ENCODE peak calls at places on chromosomes 13 and 19, in four cellular contexts. One of them, this sample, is unnamed.

GRCh38 chr13:28716511-28716910 is 2.3 kb downstream of the SLC46A3 start:
- DNase-seq in HepG2: no peak
- DNase-seq in GM12878: no peak
- DNase-seq in K562: peak; percentile 9
- DNase-seq in this sample: peak; percentile 49

GRCh38 chr19:13102666-13103584 is at the start of gene LYL1:
- DNase-seq in HepG2: peak; percentile 45
- DNase-seq in GM12878: no peak
- DNase-seq in K562: peak; percentile 99
- DNase-seq in this sample: no peak

GRCh38 chr13:96994030-96994848 is at the start of gene OXGR1:
- DNase-seq in HepG2: no peak
- DNase-seq in GM12878: no peak
- DNase-seq in K562: peak; percentile 4
- DNase-seq in this sample: no peak

GRCh38 chr19:347946-348861 is 3.6 kb upstream of the MIER2 start:
- DNase-seq in HepG2: peak; percentile 57
- DNase-seq in GM12878: no peak
- DNase-seq in K562: peak; percentile 29
- DNase-seq in this sample: no peak

GRCh38 chr13:79637086-79637763 is 156.3 kb downstream of the NDFIP2 start:
- DNase-seq in HepG2: no peak
- DNase-seq in GM12878: no peak
- DNase-seq in K562: no peak
- DNase-seq in this sample: no peak

GRCh38 chr19:55087542-55087935 is 11.9 kb downstream of the EPS8L1 start:
- DNase-seq in HepG2: no peak
- DNase-seq in GM12878: no peak
- DNase-seq in K562: no peak
- DNase-seq in this sample: no peak

GRCh38 chr13:51874651-51875050 is 12.9 kb downstream of the CCDC70 start:
- DNase-seq in HepG2: no peak
- DNase-seq in GM12878: no peak
- DNase-seq in K562: no peak
- DNase-seq in this sample: no peak

GRCh38 chr13:110944121-110944967 is 29.5 kb upstream of the ANKRD10 start:
- DNase-seq in HepG2: peak; percentile 52
- DNase-seq in GM12878: no peak
- DNase-seq in K562: peak; percentile 81
- DNase-seq in this sample: peak; percentile 44

GRCh38 chr13:51803422-51804294 is at the start of gene DHRS12:
- DNase-seq in HepG2: peak; percentile 60
- DNase-seq in GM12878: peak; percentile 58
- DNase-seq in K562: peak; percentile 93
- DNase-seq in this sample: peak; percentile 77

GRCh38 chr13:40275636-40276035 is 390.8 kb downstream of the FOXO1 start:
- DNase-seq in HepG2: no peak
- DNase-seq in GM12878: no peak
- DNase-seq in K562: no peak
- DNase-seq in this sample: no peak

GRCh38 chr13:23159205-23159586 is 21.6 kb upstream of the SGCG start:
- DNase-seq in HepG2: peak; percentile 15
- DNase-seq in GM12878: no peak
- DNase-seq in K562: peak; percentile 51
- DNase-seq in this sample: peak; percentile 42

GRCh38 chr13:32859893-32860292 is 156.3 kb upstream of the KL start:
- DNase-seq in HepG2: no peak
- DNase-seq in GM12878: no peak
- DNase-seq in K562: no peak
- DNase-seq in this sample: no peak

GRCh38 chr19:38385057-38385803 is 2.6 kb downstream of the GGN start:
- DNase-seq in HepG2: no peak
- DNase-seq in GM12878: no peak
- DNase-seq in K562: no peak
- DNase-seq in this sample: no peak

GRCh38 chr19:48271531-48272151 is 1.8 kb downstream of the ZNF114 start:
- DNase-seq in HepG2: peak; percentile 67
- DNase-seq in GM12878: no peak
- DNase-seq in K562: no peak
- DNase-seq in this sample: peak; percentile 75

GRCh38 chr13:36154567-36155231 is 23.5 kb upstream of the DCLK1 start:
- DNase-seq in HepG2: no peak
- DNase-seq in GM12878: no peak
- DNase-seq in K562: no peak
- DNase-seq in this sample: no peak

GRCh38 chr13:72970956-72971355 is 87.8 kb upstream of the KLF5 start:
- DNase-seq in HepG2: no peak
- DNase-seq in GM12878: no peak
- DNase-seq in K562: no peak
- DNase-seq in this sample: no peak

GRCh38 chr19:7595466-7596133 is at the start of gene CAMSAP3:
- DNase-seq in HepG2: peak; percentile 64
- DNase-seq in GM12878: no peak
- DNase-seq in K562: peak; percentile 54
- DNase-seq in this sample: no peak

GRCh38 chr19:44740351-44740824 is 8.1 kb upstream of the BCL3 start:
- DNase-seq in HepG2: peak; percentile 83
- DNase-seq in GM12878: no peak
- DNase-seq in K562: peak; percentile 56
- DNase-seq in this sample: no peak

GRCh38 chr13:29428310-29428991 is 167.0 kb downstream of the SLC7A1 start:
- DNase-seq in HepG2: no peak
- DNase-seq in GM12878: no peak
- DNase-seq in K562: no peak
- DNase-seq in this sample: no peak

GRCh38 chr19:37983153-37983552 is 76.1 kb downstream of the SIPA1L3 start:
- DNase-seq in HepG2: no peak
- DNase-seq in GM12878: no peak
- DNase-seq in K562: no peak
- DNase-seq in this sample: no peak

GRCh38 chr13:95492044-95492801 is 60.3 kb upstream of the CLDN10 start:
- DNase-seq in HepG2: no peak
- DNase-seq in GM12878: no peak
- DNase-seq in K562: no peak
- DNase-seq in this sample: peak; percentile 55

GRCh38 chr13:52128714-52129700 is at the start of gene NEK5:
- DNase-seq in HepG2: peak; percentile 49
- DNase-seq in GM12878: no peak
- DNase-seq in K562: peak; percentile 75
- DNase-seq in this sample: peak; percentile 70

GRCh38 chr13:24511019-24511823 is 1.4 kb downstream of the PARP4 start:
- DNase-seq in HepG2: peak; percentile 26
- DNase-seq in GM12878: peak; percentile 63
- DNase-seq in K562: peak; percentile 56
- DNase-seq in this sample: peak; percentile 25

GRCh38 chr13:89066868-89067466 is 1395.8 kb downstream of the SLITRK5 start:
- DNase-seq in HepG2: peak; percentile 44
- DNase-seq in GM12878: no peak
- DNase-seq in K562: peak; percentile 4
- DNase-seq in this sample: peak; percentile 0

GRCh38 chr13:31919241-31919640 is 112.3 kb upstream of the FRY start:
- DNase-seq in HepG2: no peak
- DNase-seq in GM12878: no peak
- DNase-seq in K562: no peak
- DNase-seq in this sample: no peak

GRCh38 chr19:10861118-10861651 is 10.2 kb upstream of the CARM1 start:
- DNase-seq in HepG2: peak; percentile 54
- DNase-seq in GM12878: no peak
- DNase-seq in K562: peak; percentile 66
- DNase-seq in this sample: no peak

GRCh38 chr13:44385401-44385800 is 11.8 kb downstream of the SERP2 start:
- DNase-seq in HepG2: no peak
- DNase-seq in GM12878: no peak
- DNase-seq in K562: no peak
- DNase-seq in this sample: no peak

GRCh38 chr19:45175663-45176345 is 2.2 kb downstream of the TRAPPC6A start:
- DNase-seq in HepG2: no peak
- DNase-seq in GM12878: no peak
- DNase-seq in K562: no peak
- DNase-seq in this sample: no peak

GRCh38 chr13:98974053-98974452 is 3.8 kb downstream of the DOCK9 start:
- DNase-seq in HepG2: no peak
- DNase-seq in GM12878: no peak
- DNase-seq in K562: no peak
- DNase-seq in this sample: no peak

GRCh38 chr13:28707629-28708427 is 10.9 kb downstream of the SLC46A3 start:
- DNase-seq in HepG2: no peak
- DNase-seq in GM12878: peak; percentile 94
- DNase-seq in K562: peak; percentile 57
- DNase-seq in this sample: no peak

GRCh38 chr19:33500586-33500985 is 21.0 kb downstream of the PEPD start:
- DNase-seq in HepG2: no peak
- DNase-seq in GM12878: no peak
- DNase-seq in K562: no peak
- DNase-seq in this sample: no peak

GRCh38 chr19:39398297-39398864 is 7.2 kb downstream of the MED29 start:
- DNase-seq in HepG2: peak; percentile 36
- DNase-seq in GM12878: no peak
- DNase-seq in K562: peak; percentile 77
- DNase-seq in this sample: peak; percentile 84

GRCh38 chr19:31055454-31055853 is 293.8 kb downstream of the TSHZ3 start:
- DNase-seq in HepG2: no peak
- DNase-seq in GM12878: no peak
- DNase-seq in K562: no peak
- DNase-seq in this sample: no peak

GRCh38 chr19:31058676-31059075 is 290.6 kb downstream of the TSHZ3 start:
- DNase-seq in HepG2: no peak
- DNase-seq in GM12878: no peak
- DNase-seq in K562: no peak
- DNase-seq in this sample: no peak

GRCh38 chr19:31049431-31049830 is 299.8 kb downstream of the TSHZ3 start:
- DNase-seq in HepG2: no peak
- DNase-seq in GM12878: no peak
- DNase-seq in K562: no peak
- DNase-seq in this sample: no peak

DNA sequence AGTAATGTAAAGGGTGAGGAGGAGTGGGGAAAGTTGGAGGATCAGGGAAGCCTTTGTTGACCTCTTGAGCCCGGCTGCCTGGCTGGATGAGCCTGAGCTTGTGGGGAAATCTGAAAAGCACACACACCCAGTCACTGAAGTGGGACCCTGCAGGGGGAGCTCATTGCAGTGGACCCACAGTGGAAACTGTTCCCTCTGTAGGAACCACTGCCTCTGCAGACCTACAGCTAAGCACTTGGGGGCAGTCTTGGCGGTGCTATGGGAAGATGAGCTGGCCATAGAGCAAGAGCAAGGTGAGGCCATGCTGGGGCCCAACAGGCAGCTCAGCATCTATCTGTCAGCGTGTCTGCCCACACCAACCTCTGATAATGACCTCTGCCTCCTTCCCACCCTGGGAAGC is 294.8 kb downstream of the TSHZ3 start:
- DNase-seq in HepG2: no peak
- DNase-seq in GM12878: no peak
- DNase-seq in K562: peak; percentile 38
- DNase-seq in this sample: peak; percentile 28
- TF ChIP-seq RAD21 in HepG2: no peak
- TF ChIP-seq RAD21 in GM12878: no peak
- TF ChIP-seq RAD21 in K562: peak; percentile 41
- TF ChIP-seq RAD21 in this sample: peak; percentile 62

DNA sequence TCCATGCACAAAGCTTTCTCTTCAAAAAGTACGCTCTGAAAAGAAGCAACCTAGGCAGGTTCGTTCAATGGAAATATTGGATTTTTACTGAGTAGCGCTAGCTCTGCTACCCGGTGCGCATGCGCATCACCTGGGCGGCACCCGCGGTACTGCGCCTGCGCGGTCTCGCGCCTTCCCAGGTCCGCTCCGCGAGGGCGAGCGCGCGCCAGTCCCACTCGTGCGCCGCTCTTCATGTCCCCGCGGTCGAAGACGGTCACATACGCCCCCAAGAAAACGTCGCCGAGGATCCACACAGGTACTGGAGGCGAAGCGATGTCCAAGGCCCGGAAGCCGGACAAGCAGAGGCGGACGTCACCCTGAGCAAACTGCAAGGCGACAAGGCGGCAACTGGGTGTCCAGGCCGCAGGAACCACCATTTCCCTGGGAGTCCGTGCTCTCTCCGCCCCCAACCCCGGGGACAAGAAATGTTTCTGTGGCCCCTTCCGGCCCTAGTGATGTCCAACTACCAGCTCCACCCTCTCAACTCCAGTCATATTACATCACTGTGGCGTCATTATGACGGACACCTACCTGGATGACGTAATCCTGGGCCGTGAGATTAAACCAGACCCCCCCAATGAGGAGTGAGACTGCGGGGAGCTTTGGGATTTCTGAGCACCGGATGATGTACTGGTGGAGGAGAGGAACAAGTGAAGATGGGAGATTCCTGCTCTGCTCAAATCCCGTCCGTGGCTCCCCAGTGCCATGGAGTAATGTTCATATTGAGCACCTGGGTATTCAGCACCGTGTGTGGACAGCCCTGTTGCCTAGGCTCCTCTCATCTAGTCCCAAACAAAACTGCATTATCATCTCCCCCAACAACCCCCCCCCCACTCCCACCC is 4.8 kb upstream of the KCNC3 start:
- DNase-seq in HepG2: no peak
- DNase-seq in GM12878: no peak
- DNase-seq in K562: peak; percentile 90
- DNase-seq in this sample: peak; percentile 99
- TF ChIP-seq MYC in HepG2: peak; percentile 76
- TF ChIP-seq MYC in GM12878: no peak
- TF ChIP-seq MYC in K562: peak; percentile 76
- TF ChIP-seq MYC in this sample: no peak

DNA sequence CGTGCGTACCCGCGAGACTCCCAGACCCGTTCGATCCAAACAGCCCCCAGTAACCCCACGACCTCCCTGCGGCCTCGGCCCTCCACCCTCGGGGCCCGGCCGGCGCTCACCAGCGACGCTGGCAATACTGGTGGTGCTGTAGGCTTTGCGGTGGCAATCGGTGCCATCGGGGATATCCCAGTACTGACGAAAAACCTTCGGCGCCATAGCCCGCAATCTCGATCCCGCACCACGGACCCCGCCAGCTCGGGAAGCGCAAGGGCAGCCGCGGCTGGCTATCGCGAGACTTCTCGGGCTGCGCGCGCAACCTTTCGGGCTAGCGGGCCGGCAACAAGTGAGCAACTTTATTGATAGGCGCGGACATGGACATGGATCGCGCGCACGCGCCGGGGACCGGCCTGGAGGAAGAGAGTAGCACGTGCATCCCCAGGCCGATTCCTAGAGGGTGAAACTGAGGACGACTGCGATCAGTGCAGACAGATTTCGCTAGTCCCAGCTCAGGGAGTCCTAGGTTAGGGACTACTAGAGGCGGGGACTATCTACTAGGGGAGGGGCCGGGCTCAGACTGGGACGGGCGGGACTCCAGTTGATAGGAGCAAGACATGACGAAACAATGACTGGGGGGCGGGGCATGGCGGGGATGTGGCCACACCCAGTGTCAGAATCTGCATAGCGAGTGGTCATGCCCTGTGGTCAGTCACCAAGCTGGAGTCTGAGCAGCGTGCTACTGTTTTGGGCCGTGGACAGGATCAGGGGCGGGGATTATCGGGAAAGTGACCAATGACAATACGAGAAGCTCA is at the start of gene NDUFA11:
- DNase-seq in HepG2: peak; percentile 88
- DNase-seq in GM12878: no peak
- DNase-seq in K562: peak; percentile 97
- DNase-seq in this sample: peak; percentile 94
- TF ChIP-seq EP300 in HepG2: peak; percentile 45
- TF ChIP-seq EP300 in GM12878: peak; percentile 26
- TF ChIP-seq EP300 in K562: peak; percentile 52
- TF ChIP-seq EP300 in this sample: no peak

GRCh38 chr19:29492761-29493160 is 33.0 kb upstream of the VSTM2B start:
- DNase-seq in HepG2: no peak
- DNase-seq in GM12878: no peak
- DNase-seq in K562: no peak
- DNase-seq in this sample: no peak
- TF ChIP-seq RAD21 in HepG2: no peak
- TF ChIP-seq RAD21 in GM12878: no peak
- TF ChIP-seq RAD21 in K562: no peak
- TF ChIP-seq RAD21 in this sample: no peak

This sample was measured in A549.